ENCODE peak calls at places on chromosomes 13 and 19, in seven cellular contexts. C is prostate gland; Y is brain microvascular endothelial cell; S is gastrocnemius medialis; T is uterus; Q is left ventricle myocardium inferior; U is CD4-positive, alpha-beta T cell. V is an unnamed sample.

GRCh38 chr19:6425732-6426686 is 1.4 kb upstream of the KHSRP start:
- DNase-seq in C (no peak), U (no peak), Y (no peak), Q (no peak), T (peak; percentile 25), S (no peak), V (no peak)

GRCh38 chr19:7993560-7993959 is 11.9 kb downstream of the ELAVL1 start:
- DNase-seq in S (peak; percentile 68), C (no peak), Y (no peak), Q (no peak), T (no peak), U (no peak), V (no peak)

GRCh38 chr19:34236035-34236793 is 18.1 kb upstream of the GARRE1 start:
- DNase-seq in S (no peak), T (no peak), C (peak; percentile 54), Y (no peak), Q (no peak), U (no peak), V (no peak)

GRCh38 chr13:30341815-30342570 is 34.6 kb upstream of the KATNAL1 start:
- DNase-seq in U (no peak), C (peak; percentile 91), T (peak; percentile 90), Y (peak; percentile 90), Q (peak; percentile 89), S (peak; percentile 51), V (peak; percentile 85)

GRCh38 chr19:1249298-1249989 is 1.1 kb downstream of the MIDN start:
- DNase-seq in C (peak; percentile 96), Y (peak; percentile 92), U (peak; percentile 97), Q (peak; percentile 95), S (peak; percentile 87), T (peak; percentile 95), V (peak; percentile 94)

GRCh38 chr19:11261902-11262839 is at the start of gene DOCK6:
- DNase-seq in Y (no peak), U (no peak), C (no peak), T (peak; percentile 42), S (no peak), Q (peak; percentile 49), V (no peak)

GRCh38 chr13:110685305-110685704 is 20.6 kb downstream of the CARS2 start:
- DNase-seq in T (peak; percentile 34), C (no peak), Y (peak; percentile 65), U (no peak), S (no peak), Q (no peak), V (no peak)

GRCh38 chr13:22569830-22570229 is 610.9 kb upstream of the SGCG start:
- DNase-seq in S (no peak), T (no peak), C (no peak), Y (no peak), Q (no peak), U (no peak), V (no peak)

GRCh38 chr13:20489185-20489820 is 36.4 kb downstream of the CRYL1 start:
- DNase-seq in C (peak; percentile 23), T (no peak), Q (no peak), U (no peak), Y (peak; percentile 25), S (no peak), V (no peak)

GRCh38 chr19:4120531-4120930 is 3.4 kb downstream of the MAP2K2 start:
- DNase-seq in T (no peak), S (no peak), Y (peak; percentile 54), U (no peak), C (no peak), Q (no peak), V (no peak)

GRCh38 chr13:44422755-44423643 is 49.4 kb downstream of the SERP2 start:
- DNase-seq in S (no peak), Q (no peak), C (no peak), T (no peak), U (no peak), Y (no peak), V (peak; percentile 62)

GRCh38 chr19:4057913-4058695 is 8.6 kb downstream of the ZBTB7A start:
- DNase-seq in Q (peak; percentile 84), S (peak; percentile 81), U (peak; percentile 22), Y (peak; percentile 80), C (peak; percentile 51), T (peak; percentile 92), V (peak; percentile 97)

GRCh38 chr19:34088292-34088691 is 84.0 kb upstream of the LSM14A start:
- DNase-seq in Y (no peak), C (no peak), U (no peak), Q (no peak), S (no peak), T (no peak), V (no peak)

GRCh38 chr19:58581227-58582141 is 8.3 kb upstream of the MZF1 start:
- DNase-seq in U (peak; percentile 87), T (peak; percentile 87), C (peak; percentile 81), Y (peak; percentile 85), S (peak; percentile 68), Q (peak; percentile 87), V (peak; percentile 87)

GRCh38 chr13:109919715-109920375 is 133.5 kb upstream of the IRS2 start:
- DNase-seq in Q (no peak), C (no peak), T (no peak), U (no peak), S (no peak), Y (peak; percentile 37), V (no peak)

GRCh38 chr19:54955356-54955755 is 8.0 kb upstream of the NLRP7 start:
- DNase-seq in U (no peak), C (no peak), S (no peak), Y (no peak), Q (no peak), T (no peak), V (no peak)

GRCh38 chr13:114166381-114167131 is 12.5 kb upstream of the CFAP97D2 start:
- DNase-seq in U (no peak), S (no peak), C (no peak), Y (no peak), T (peak; percentile 50), Q (peak; percentile 62), V (no peak)

GRCh38 chr19:2188708-2189385 is 25.1 kb downstream of the DOT1L start:
- DNase-seq in Y (peak; percentile 54), C (no peak), S (no peak), Q (no peak), T (no peak), U (no peak), V (no peak)

GRCh38 chr13:77516342-77516789 is 19.1 kb upstream of the SCEL start:
- DNase-seq in S (no peak), U (no peak), C (no peak), Y (peak; percentile 65), Q (no peak), T (no peak), V (no peak)

GRCh38 chr19:7677664-7678311 is 898 bp downstream of the MCEMP1 start:
- DNase-seq in Q (no peak), Y (no peak), C (no peak), S (no peak), U (no peak), T (no peak), V (no peak)

GRCh38 chr19:43625918-43626579 is 6.6 kb upstream of the ZNF428 start:
- DNase-seq in Y (no peak), U (no peak), C (no peak), T (no peak), S (no peak), Q (no peak), V (no peak)

DNA sequence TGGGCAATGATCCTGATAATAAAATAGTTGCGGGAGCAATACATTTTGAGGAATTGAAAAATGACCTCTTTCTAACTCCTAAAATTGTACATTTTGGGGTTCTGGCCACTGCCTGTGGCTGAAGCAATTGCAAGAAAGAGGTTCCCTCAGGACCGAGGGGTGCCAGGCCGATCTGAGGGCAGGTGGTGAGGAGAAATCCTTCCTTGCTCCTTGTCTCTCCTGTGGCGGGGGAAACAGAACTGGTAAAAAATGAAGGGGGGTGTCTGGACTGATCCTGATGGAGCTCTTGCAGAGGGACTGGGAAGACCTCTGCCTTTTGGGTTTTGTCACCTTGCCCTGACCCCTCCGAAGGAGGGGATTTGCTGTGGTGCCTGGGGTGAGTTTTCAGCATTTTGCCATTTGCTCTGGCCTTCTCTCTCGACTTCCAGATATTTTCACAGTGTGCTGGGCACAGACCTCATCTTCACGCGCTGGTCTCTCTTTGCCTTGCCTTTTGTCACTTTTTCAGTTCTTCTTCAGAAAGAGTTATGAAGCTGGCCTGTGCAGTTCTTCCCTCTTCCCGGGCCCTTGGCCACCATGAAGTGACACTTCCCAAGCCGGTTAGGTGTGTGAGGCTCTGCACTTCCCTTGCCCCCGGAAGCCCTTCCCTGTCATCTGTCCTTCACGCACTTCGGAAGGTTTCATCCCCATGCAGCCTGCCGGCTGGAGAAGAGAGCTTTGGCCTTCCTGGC is 22.2 kb downstream of the NFIX start:
- DNase-seq in T (no peak), Y (no peak), U (no peak), C (no peak), S (no peak), Q (no peak), V (no peak)
- H3K27ac ChIP-seq in T (peak overlapping the region; percentile 99), Y (no peak overlapping the region), U (no peak overlapping the region), C (peak overlapping the region; percentile 96), S (peak overlapping the region; percentile 100), Q (peak overlapping the region; percentile 94), V (peak overlapping the region; percentile 86)

DNA sequence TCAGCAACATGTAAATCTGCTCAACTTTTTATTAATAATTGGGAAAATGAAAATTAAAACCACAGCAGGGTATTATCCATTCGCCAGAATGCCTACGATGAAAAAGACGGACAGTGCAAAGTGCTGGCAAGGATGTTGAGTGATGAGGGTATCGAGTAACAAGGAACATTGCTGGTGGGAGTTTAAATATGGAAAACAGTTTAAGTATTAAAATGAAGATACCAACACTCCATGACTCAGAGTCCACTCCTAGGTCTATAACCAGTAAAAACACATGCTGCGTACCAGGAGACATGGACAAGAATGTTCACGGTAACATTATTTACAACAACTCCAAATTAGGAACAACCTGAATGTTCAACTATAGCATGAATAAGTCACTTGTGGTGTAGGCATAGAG is 5.2 kb upstream of the GPR18 start:
- DNase-seq in S (no peak), Q (no peak), C (no peak), T (no peak), Y (no peak), U (no peak), V (no peak)
- H3K27ac ChIP-seq in S (peak overlapping the region; percentile 62), Q (no peak overlapping the region), C (no peak overlapping the region), T (no peak overlapping the region), Y (no peak overlapping the region), U (no peak overlapping the region), V (no peak overlapping the region)

DNA sequence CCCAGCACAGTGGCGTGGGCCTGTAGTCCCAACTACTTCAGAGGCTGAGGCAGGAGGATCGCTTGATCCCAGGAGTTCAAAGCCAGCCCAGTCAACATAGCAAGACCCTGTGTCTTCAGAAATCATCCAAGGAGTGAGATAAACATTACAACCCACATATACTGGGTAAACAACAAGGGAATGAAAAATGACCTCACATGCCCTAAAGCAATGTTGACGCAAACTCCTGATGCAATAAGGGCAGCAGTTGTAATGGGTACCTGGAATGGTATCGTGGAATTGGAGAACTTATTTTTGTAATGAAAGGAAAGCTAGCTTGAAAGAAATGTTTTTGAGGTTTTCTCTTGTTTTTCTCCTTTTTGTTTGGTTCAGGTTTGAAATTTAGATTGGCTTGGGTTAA is 24.5 kb upstream of the LGALS16 start:
- DNase-seq in C (no peak), T (no peak), Q (no peak), U (no peak), S (no peak), Y (no peak), V (no peak)
- H3K27ac ChIP-seq in C (no peak overlapping the region), T (no peak overlapping the region), Q (no peak overlapping the region), U (no peak overlapping the region), S (no peak overlapping the region), Y (no peak overlapping the region), V (no peak overlapping the region)

DNA sequence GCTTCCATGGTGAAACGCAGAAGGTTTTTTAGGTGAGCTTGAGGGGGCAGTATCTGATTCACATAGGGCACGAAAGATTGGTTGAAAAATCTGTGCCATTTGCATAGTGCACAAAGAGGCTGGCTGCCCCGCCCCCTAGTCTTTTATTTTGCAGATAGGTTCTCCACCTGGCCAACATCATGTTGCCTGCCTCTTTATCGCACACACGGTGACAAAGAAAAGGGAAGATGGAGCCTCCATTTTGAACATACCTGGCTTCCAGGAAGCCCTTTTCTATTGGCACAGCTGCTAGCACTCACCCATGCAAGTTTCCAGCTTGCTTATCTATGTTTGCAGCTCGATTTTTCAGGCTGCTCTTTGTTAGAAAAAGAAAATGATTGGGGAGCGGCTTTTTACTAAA is 316.2 kb upstream of the KLHL1 start:
- DNase-seq in Y (no peak), U (no peak), T (no peak), C (no peak), Q (no peak), S (no peak), V (no peak)
- H3K27ac ChIP-seq in Y (no peak overlapping the region), U (no peak overlapping the region), T (no peak overlapping the region), C (no peak overlapping the region), Q (no peak overlapping the region), S (no peak overlapping the region), V (no peak overlapping the region)

V was measured in coronary artery.